ENCODE peak calls at places on chromosomes 1 and 21, in eight cellular contexts. One of them, this sample, is unnamed.
A peak's percentile ranks its signal among the peaks of the same experiment; 100 is the strongest.

GRCh38 chr21:35743571-35743970 is 316.8 kb downstream of the SETD4 start:
- DNase-seq in astrocyte of the spinal cord: peak; percentile 23
- DNase-seq in astrocyte of the cerebellum: no peak
- DNase-seq in cardiac fibroblast: no peak
- DNase-seq in AG09309: no peak
- DNase-seq in heart left ventricle: no peak
- DNase-seq in OCI-LY7: no peak
- DNase-seq in nephron progenitor cell: no peak
- DNase-seq in this sample: no peak

GRCh38 chr1:41009466-41009865 is 12.1 kb downstream of the SLFNL1 start:
- DNase-seq in astrocyte of the spinal cord: no peak
- DNase-seq in astrocyte of the cerebellum: no peak
- DNase-seq in cardiac fibroblast: no peak
- DNase-seq in AG09309: no peak
- DNase-seq in heart left ventricle: no peak
- DNase-seq in OCI-LY7: no peak
- DNase-seq in nephron progenitor cell: no peak
- DNase-seq in this sample: no peak

GRCh38 chr1:117663156-117663902 is 57.5 kb downstream of the TENT5C start:
- DNase-seq in astrocyte of the spinal cord: no peak
- DNase-seq in astrocyte of the cerebellum: no peak
- DNase-seq in cardiac fibroblast: no peak
- DNase-seq in AG09309: no peak
- DNase-seq in heart left ventricle: no peak
- DNase-seq in OCI-LY7: no peak
- DNase-seq in nephron progenitor cell: no peak
- DNase-seq in this sample: no peak

GRCh38 chr1:159790237-159790917 is 9.6 kb downstream of the DUSP23 start:
- DNase-seq in astrocyte of the spinal cord: peak; percentile 23
- DNase-seq in astrocyte of the cerebellum: no peak
- DNase-seq in cardiac fibroblast: peak; percentile 44
- DNase-seq in AG09309: no peak
- DNase-seq in heart left ventricle: no peak
- DNase-seq in OCI-LY7: peak; percentile 21
- DNase-seq in nephron progenitor cell: peak; percentile 14
- DNase-seq in this sample: no peak

GRCh38 chr1:119632836-119633235 is 15.2 kb downstream of the ZNF697 start:
- DNase-seq in astrocyte of the spinal cord: no peak
- DNase-seq in astrocyte of the cerebellum: no peak
- DNase-seq in cardiac fibroblast: peak; percentile 53
- DNase-seq in AG09309: no peak
- DNase-seq in heart left ventricle: no peak
- DNase-seq in OCI-LY7: no peak
- DNase-seq in nephron progenitor cell: no peak
- DNase-seq in this sample: no peak

GRCh38 chr1:5408401-5408800 is 583.8 kb downstream of the NPHP4 start:
- DNase-seq in astrocyte of the spinal cord: no peak
- DNase-seq in astrocyte of the cerebellum: no peak
- DNase-seq in cardiac fibroblast: no peak
- DNase-seq in AG09309: no peak
- DNase-seq in heart left ventricle: no peak
- DNase-seq in OCI-LY7: no peak
- DNase-seq in nephron progenitor cell: no peak
- DNase-seq in this sample: no peak

GRCh38 chr1:1013922-1014617 is 773 bp downstream of the ISG15 start:
- DNase-seq in astrocyte of the spinal cord: no peak
- DNase-seq in astrocyte of the cerebellum: no peak
- DNase-seq in cardiac fibroblast: peak; percentile 53
- DNase-seq in AG09309: no peak
- DNase-seq in heart left ventricle: peak; percentile 36
- DNase-seq in OCI-LY7: peak; percentile 70
- DNase-seq in nephron progenitor cell: no peak
- DNase-seq in this sample: no peak

GRCh38 chr1:172086137-172086536 is 244.8 kb downstream of the DNM3 start:
- DNase-seq in astrocyte of the spinal cord: no peak
- DNase-seq in astrocyte of the cerebellum: no peak
- DNase-seq in cardiac fibroblast: no peak
- DNase-seq in AG09309: no peak
- DNase-seq in heart left ventricle: no peak
- DNase-seq in OCI-LY7: no peak
- DNase-seq in nephron progenitor cell: no peak
- DNase-seq in this sample: no peak

GRCh38 chr21:36466061-36466511 is 13.8 kb downstream of the CLDN14 start:
- DNase-seq in astrocyte of the spinal cord: no peak
- DNase-seq in astrocyte of the cerebellum: no peak
- DNase-seq in cardiac fibroblast: peak; percentile 27
- DNase-seq in AG09309: no peak
- DNase-seq in heart left ventricle: no peak
- DNase-seq in OCI-LY7: no peak
- DNase-seq in nephron progenitor cell: no peak
- DNase-seq in this sample: no peak

GRCh38 chr1:26070808-26071342 is 3.4 kb upstream of the TRIM63 start:
- DNase-seq in astrocyte of the spinal cord: no peak
- DNase-seq in astrocyte of the cerebellum: no peak
- DNase-seq in cardiac fibroblast: no peak
- DNase-seq in AG09309: no peak
- DNase-seq in heart left ventricle: no peak
- DNase-seq in OCI-LY7: no peak
- DNase-seq in nephron progenitor cell: no peak
- DNase-seq in this sample: no peak

GRCh38 chr21:36706951-36707762 is 8.2 kb downstream of the SIM2 start:
- DNase-seq in astrocyte of the spinal cord: no peak
- DNase-seq in astrocyte of the cerebellum: no peak
- DNase-seq in cardiac fibroblast: no peak
- DNase-seq in AG09309: no peak
- DNase-seq in heart left ventricle: no peak
- DNase-seq in OCI-LY7: no peak
- DNase-seq in nephron progenitor cell: no peak
- DNase-seq in this sample: no peak

GRCh38 chr1:248045209-248045608 is 1.4 kb upstream of the OR2L3 start:
- DNase-seq in astrocyte of the spinal cord: no peak
- DNase-seq in astrocyte of the cerebellum: no peak
- DNase-seq in cardiac fibroblast: no peak
- DNase-seq in AG09309: no peak
- DNase-seq in heart left ventricle: no peak
- DNase-seq in OCI-LY7: no peak
- DNase-seq in nephron progenitor cell: no peak
- DNase-seq in this sample: no peak

GRCh38 chr1:177209357-177209756 is 38.6 kb downstream of the BRINP2 start:
- DNase-seq in astrocyte of the spinal cord: peak; percentile 95
- DNase-seq in astrocyte of the cerebellum: peak; percentile 94
- DNase-seq in cardiac fibroblast: peak; percentile 98
- DNase-seq in AG09309: peak; percentile 100
- DNase-seq in heart left ventricle: peak; percentile 52
- DNase-seq in OCI-LY7: no peak
- DNase-seq in nephron progenitor cell: no peak
- DNase-seq in this sample: peak; percentile 99

GRCh38 chr1:240107058-240107684 is 15.5 kb downstream of the FMN2 start:
- DNase-seq in astrocyte of the spinal cord: peak; percentile 86
- DNase-seq in astrocyte of the cerebellum: peak; percentile 85
- DNase-seq in cardiac fibroblast: no peak
- DNase-seq in AG09309: no peak
- DNase-seq in heart left ventricle: no peak
- DNase-seq in OCI-LY7: no peak
- DNase-seq in nephron progenitor cell: no peak
- DNase-seq in this sample: peak; percentile 43

GRCh38 chr1:159911668-159912067 is 11.7 kb upstream of the CFAP45 start:
- DNase-seq in astrocyte of the spinal cord: no peak
- DNase-seq in astrocyte of the cerebellum: no peak
- DNase-seq in cardiac fibroblast: no peak
- DNase-seq in AG09309: no peak
- DNase-seq in heart left ventricle: no peak
- DNase-seq in OCI-LY7: no peak
- DNase-seq in nephron progenitor cell: no peak
- DNase-seq in this sample: no peak

GRCh38 chr1:13725714-13726175 is 25.8 kb downstream of the PRDM2 start:
- DNase-seq in astrocyte of the spinal cord: peak; percentile 82
- DNase-seq in astrocyte of the cerebellum: peak; percentile 90
- DNase-seq in cardiac fibroblast: peak; percentile 29
- DNase-seq in AG09309: peak; percentile 49
- DNase-seq in heart left ventricle: no peak
- DNase-seq in OCI-LY7: peak; percentile 78
- DNase-seq in nephron progenitor cell: no peak
- DNase-seq in this sample: no peak

GRCh38 chr1:220990417-220991337 is 111.4 kb downstream of the HLX start:
- DNase-seq in astrocyte of the spinal cord: peak; percentile 64
- DNase-seq in astrocyte of the cerebellum: no peak
- DNase-seq in cardiac fibroblast: peak; percentile 60
- DNase-seq in AG09309: peak; percentile 33
- DNase-seq in heart left ventricle: no peak
- DNase-seq in OCI-LY7: no peak
- DNase-seq in nephron progenitor cell: no peak
- DNase-seq in this sample: peak; percentile 62

DNA sequence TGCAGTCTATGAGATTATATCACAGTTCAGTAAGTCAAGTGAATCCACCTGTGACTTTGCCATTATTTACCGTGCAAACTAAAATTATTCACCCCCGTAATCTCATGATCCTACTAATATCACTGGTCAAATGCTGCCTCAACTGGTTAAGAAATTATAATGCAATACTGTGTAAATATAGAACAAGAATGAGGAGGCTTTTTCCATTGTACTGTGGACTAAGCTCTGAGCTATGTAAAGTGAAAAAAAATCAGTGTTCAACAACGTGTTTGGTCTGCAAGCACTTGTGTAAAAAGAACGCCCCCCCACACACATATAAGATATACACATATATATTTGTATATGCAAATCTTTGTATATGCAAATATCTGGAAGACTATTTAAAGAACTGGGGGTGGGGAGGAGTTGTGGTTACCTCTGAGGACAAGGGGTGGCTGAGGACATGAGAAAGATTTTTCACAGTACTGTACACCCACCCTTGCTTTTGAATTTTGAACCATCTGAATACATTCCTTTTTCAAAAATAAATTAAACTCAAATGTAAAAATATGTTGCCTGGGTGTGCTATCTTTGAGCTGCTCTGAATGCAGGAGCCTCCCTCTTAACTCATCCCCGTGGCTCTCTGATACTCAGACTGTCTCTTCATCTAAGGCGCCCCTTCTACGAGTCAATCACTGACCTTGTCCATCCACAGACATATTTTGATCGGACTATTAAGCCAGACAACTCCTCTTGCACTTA is 57.0 kb downstream of the PTP4A2 start:
- DNase-seq in astrocyte of the spinal cord: no peak
- DNase-seq in astrocyte of the cerebellum: no peak
- DNase-seq in cardiac fibroblast: no peak
- DNase-seq in AG09309: no peak
- DNase-seq in heart left ventricle: no peak
- DNase-seq in OCI-LY7: peak; percentile 76
- DNase-seq in nephron progenitor cell: no peak
- DNase-seq in this sample: no peak
- TF ChIP-seq CTCF in astrocyte of the spinal cord: no peak
- TF ChIP-seq CTCF in astrocyte of the cerebellum: no peak
- TF ChIP-seq CTCF in cardiac fibroblast: no peak
- TF ChIP-seq CTCF in AG09309: no peak
- TF ChIP-seq CTCF in heart left ventricle: no peak
- TF ChIP-seq CTCF in OCI-LY7: peak; percentile 43
- TF ChIP-seq CTCF in nephron progenitor cell: no peak
- TF ChIP-seq CTCF in this sample: no peak

DNA sequence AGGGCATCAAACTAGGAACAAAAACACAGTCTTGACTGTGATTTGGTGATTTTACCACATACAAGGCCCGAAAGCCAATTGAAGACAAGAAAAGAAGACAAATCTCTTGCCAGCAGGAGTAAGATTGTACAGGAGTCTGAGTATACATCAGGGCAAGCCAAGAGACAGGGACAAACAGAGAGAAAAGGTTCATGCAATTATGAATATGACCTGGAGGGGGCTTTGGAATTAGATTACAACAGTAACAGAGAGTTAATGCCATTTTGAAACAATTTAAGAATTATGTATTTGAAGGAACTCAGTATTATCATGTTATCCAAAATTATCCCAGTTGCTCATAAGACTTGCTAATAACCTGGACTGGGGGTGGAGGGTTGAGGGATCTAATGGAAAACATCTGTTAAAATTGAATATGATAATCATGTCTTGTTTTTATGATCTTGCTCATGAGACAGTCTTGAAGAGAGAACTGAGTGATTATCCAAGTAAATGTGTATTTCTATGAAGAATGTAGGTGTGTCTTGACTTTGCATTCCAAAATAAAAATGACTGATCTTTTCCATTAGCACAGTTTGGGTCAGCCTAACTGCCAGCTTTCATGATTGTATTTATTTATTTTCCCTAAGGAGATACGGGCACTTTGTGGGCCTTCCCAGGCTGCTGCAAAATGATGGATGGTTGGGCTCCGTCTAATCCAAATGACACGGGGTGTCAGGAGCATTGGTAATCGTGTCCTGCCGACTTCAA is 117.7 kb downstream of the ERG start:
- DNase-seq in astrocyte of the spinal cord: peak; percentile 13
- DNase-seq in astrocyte of the cerebellum: no peak
- DNase-seq in cardiac fibroblast: peak; percentile 45
- DNase-seq in AG09309: no peak
- DNase-seq in heart left ventricle: no peak
- DNase-seq in OCI-LY7: no peak
- DNase-seq in nephron progenitor cell: no peak
- DNase-seq in this sample: no peak
- TF ChIP-seq CTCF in astrocyte of the spinal cord: peak; percentile 50
- TF ChIP-seq CTCF in astrocyte of the cerebellum: peak; percentile 42
- TF ChIP-seq CTCF in cardiac fibroblast: peak; percentile 46
- TF ChIP-seq CTCF in AG09309: peak; percentile 27
- TF ChIP-seq CTCF in heart left ventricle: peak; percentile 17
- TF ChIP-seq CTCF in OCI-LY7: peak; percentile 37
- TF ChIP-seq CTCF in nephron progenitor cell: peak; percentile 30
- TF ChIP-seq CTCF in this sample: no peak

GRCh38 chr1:231691618-231692259 is 65.1 kb downstream of the DISC1 start:
- DNase-seq in astrocyte of the spinal cord: peak; percentile 49
- DNase-seq in astrocyte of the cerebellum: no peak
- DNase-seq in cardiac fibroblast: peak; percentile 64
- DNase-seq in AG09309: no peak
- DNase-seq in heart left ventricle: peak; percentile 23
- DNase-seq in OCI-LY7: no peak
- DNase-seq in nephron progenitor cell: peak; percentile 57
- DNase-seq in this sample: no peak
- TF ChIP-seq CTCF in astrocyte of the spinal cord: peak; percentile 93
- TF ChIP-seq CTCF in astrocyte of the cerebellum: peak; percentile 83
- TF ChIP-seq CTCF in cardiac fibroblast: peak; percentile 95
- TF ChIP-seq CTCF in AG09309: peak; percentile 80
- TF ChIP-seq CTCF in heart left ventricle: peak; percentile 42
- TF ChIP-seq CTCF in OCI-LY7: no peak
- TF ChIP-seq CTCF in nephron progenitor cell: peak; percentile 69
- TF ChIP-seq CTCF in this sample: peak; percentile 91

GRCh38 chr1:154765970-154766369 is 104.1 kb downstream of the KCNN3 start:
- DNase-seq in astrocyte of the spinal cord: peak; percentile 20
- DNase-seq in astrocyte of the cerebellum: no peak
- DNase-seq in cardiac fibroblast: peak; percentile 40
- DNase-seq in AG09309: no peak
- DNase-seq in heart left ventricle: no peak
- DNase-seq in OCI-LY7: peak; percentile 25
- DNase-seq in nephron progenitor cell: no peak
- DNase-seq in this sample: no peak
- TF ChIP-seq CTCF in astrocyte of the spinal cord: peak; percentile 65
- TF ChIP-seq CTCF in astrocyte of the cerebellum: peak; percentile 60
- TF ChIP-seq CTCF in cardiac fibroblast: peak; percentile 34
- TF ChIP-seq CTCF in AG09309: peak; percentile 57
- TF ChIP-seq CTCF in heart left ventricle: no peak
- TF ChIP-seq CTCF in OCI-LY7: peak; percentile 64
- TF ChIP-seq CTCF in nephron progenitor cell: peak; percentile 16
- TF ChIP-seq CTCF in this sample: peak; percentile 38

GRCh38 chr1:245485996-245486395 is 331.2 kb downstream of the KIF26B start:
- DNase-seq in astrocyte of the spinal cord: no peak
- DNase-seq in astrocyte of the cerebellum: no peak
- DNase-seq in cardiac fibroblast: peak; percentile 12
- DNase-seq in AG09309: no peak
- DNase-seq in heart left ventricle: no peak
- DNase-seq in OCI-LY7: no peak
- DNase-seq in nephron progenitor cell: no peak
- DNase-seq in this sample: no peak
- TF ChIP-seq CTCF in astrocyte of the spinal cord: no peak
- TF ChIP-seq CTCF in astrocyte of the cerebellum: no peak
- TF ChIP-seq CTCF in cardiac fibroblast: no peak
- TF ChIP-seq CTCF in AG09309: no peak
- TF ChIP-seq CTCF in heart left ventricle: no peak
- TF ChIP-seq CTCF in OCI-LY7: no peak
- TF ChIP-seq CTCF in nephron progenitor cell: no peak
- TF ChIP-seq CTCF in this sample: no peak